ENCODE peak calls at places on chromosomes 4 and X, in ten cellular contexts. D, Z, J, R, H, X, O, Y, W and S are unnamed samples.

GRCh38 chrX:108484251-108484650 is 44.6 kb downstream of the COL4A5 start:
- DNase-seq in Y (no peak), J (no peak), X (no peak), R (no peak), Z (no peak), D (no peak), O (no peak), W (no peak), H (no peak), S (no peak)

GRCh38 chrX:6574762-6575161 is 39.8 kb upstream of the VCX3A start:
- DNase-seq in X (no peak), D (no peak), J (no peak), Y (no peak), Z (no peak), H (peak), O (no peak), W (peak), R (no peak), S (no peak)

GRCh38 chrX:102768984-102769761 is 48.6 kb downstream of the GPRASP3 start:
- DNase-seq in Y (peak), R (peak), J (peak), O (peak), X (peak), D (peak), Z (peak), H (peak), W (peak), S (no peak)

GRCh38 chr4:81471361-81472248 is at the start of gene RASGEF1B:
- DNase-seq in X (peak), O (peak), Z (peak), R (peak), Y (peak), D (peak), H (peak), W (peak), J (peak), S (no peak)

GRCh38 chr4:149238097-149238496 is 577.5 kb downstream of the IQCM start:
- DNase-seq in J (no peak), R (no peak), X (no peak), W (no peak), O (no peak), Y (no peak), D (no peak), H (no peak), Z (no peak), S (no peak)

GRCh38 chr4:105122334-105122733 is 24.3 kb upstream of the TET2 start:
- DNase-seq in Z (no peak), O (no peak), J (no peak), R (no peak), X (peak), Y (no peak), H (peak), W (peak), D (no peak), S (no peak)

GRCh38 chr4:152696764-152697250 is 17.0 kb upstream of the TMEM154 start:
- DNase-seq in Z (peak), J (peak), R (no peak), H (no peak), D (no peak), X (peak), Y (no peak), O (no peak), W (no peak), S (no peak)

GRCh38 chr4:170093978-170094377 is 4.2 kb upstream of the AADAT start:
- DNase-seq in X (no peak), J (no peak), O (no peak), W (no peak), Y (no peak), H (peak), Z (no peak), R (no peak), D (no peak), S (no peak)

GRCh38 chr4:62898115-62898514 is 1511.1 kb downstream of the TECRL start:
- DNase-seq in Y (peak), D (no peak), W (no peak), Z (no peak), J (no peak), X (no peak), R (no peak), H (no peak), O (no peak), S (peak)

GRCh38 chr4:2829321-2829932 is 14.2 kb upstream of the ADD1 start:
- DNase-seq in D (no peak), O (no peak), W (no peak), Y (peak), Z (no peak), J (no peak), R (no peak), X (no peak), H (no peak), S (no peak)

GRCh38 chr4:55546633-55547460 is at the start of gene CLOCK:
- DNase-seq in W (peak), O (peak), R (peak), Z (peak), D (peak), H (peak), Y (peak), X (peak), J (peak), S (peak)

GRCh38 chr4:19711871-19712270 is 539.8 kb upstream of the SLIT2 start:
- DNase-seq in O (no peak), H (no peak), Y (no peak), X (peak), R (no peak), W (no peak), Z (no peak), J (no peak), D (no peak), S (no peak)

GRCh38 chr4:36053931-36054330 is 190.4 kb downstream of the ARAP2 start:
- DNase-seq in Y (no peak), D (no peak), H (no peak), X (peak), Z (no peak), W (no peak), O (no peak), R (no peak), J (no peak), S (no peak)

GRCh38 chr4:2266181-2266580 is 4.3 kb upstream of the MXD4 start:
- DNase-seq in O (peak), R (no peak), H (no peak), W (no peak), J (no peak), Y (no peak), Z (no peak), D (peak), X (peak), S (no peak)

GRCh38 chrX:138886769-138887168 is 175.3 kb upstream of the FGF13 start:
- DNase-seq in X (no peak), J (no peak), D (peak), W (no peak), Z (no peak), O (no peak), H (no peak), R (no peak), Y (no peak), S (no peak)

DNA sequence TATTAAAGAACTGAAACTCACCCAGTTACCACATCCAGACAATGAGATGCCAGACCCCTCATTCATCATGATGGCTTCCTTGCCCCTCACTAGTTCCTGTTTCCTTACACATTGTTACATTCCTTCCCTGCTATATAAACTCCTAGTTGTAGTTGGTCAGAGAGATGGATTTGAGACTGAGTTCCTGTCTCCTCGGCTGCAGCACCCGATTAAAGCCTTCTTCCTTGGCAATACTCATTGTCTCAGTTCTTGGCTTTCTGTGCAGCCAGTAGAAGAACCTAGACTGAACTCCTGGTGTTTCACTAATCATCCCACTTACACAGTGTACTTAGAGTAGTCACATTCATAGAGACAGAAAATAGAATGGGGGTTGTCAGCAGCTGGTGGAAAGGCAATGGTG is 324.7 kb downstream of the TRIML1 start:
- DNase-seq in Z (no peak), R (no peak), J (no peak), O (no peak), W (no peak), Y (no peak), H (no peak), X (no peak), D (no peak), S (no peak)
- H3K4me3 ChIP-seq in Z (no peak), R (no peak), J (no peak), O (no peak), W (no peak), Y (no peak), H (no peak), X (no peak), D (no peak), S (no peak)

GRCh38 chrX:101220881-101221280 is 1.3 kb downstream of the DRP2 start:
- DNase-seq in Z (no peak), R (no peak), D (no peak), J (no peak), H (no peak), Y (no peak), W (no peak), O (no peak), X (no peak), S (no peak)
- H3K4me3 ChIP-seq in Z (no peak), R (no peak), D (no peak), J (no peak), H (no peak), Y (no peak), W (no peak), O (no peak), X (no peak), S (no peak)

GRCh38 chr4:8202108-8202507 is 3.0 kb downstream of the SH3TC1 start:
- DNase-seq in Z (no peak), D (no peak), R (peak), H (no peak), O (no peak), Y (no peak), X (no peak), W (no peak), J (no peak), S (no peak)
- H3K4me3 ChIP-seq in Z (no peak), D (no peak), R (no peak), H (no peak), O (no peak), Y (no peak), X (no peak), W (no peak), J (no peak), S (no peak)

GRCh38 chrX:133792198-133792953 is 193.0 kb downstream of the GPC3 start:
- DNase-seq in J (peak), X (peak), H (peak), R (peak), D (peak), Y (no peak), Z (peak), O (peak), W (peak), S (no peak)
- H3K4me3 ChIP-seq in J (no peak), X (no peak), H (no peak), R (no peak), D (no peak), Y (no peak), Z (no peak), O (no peak), W (no peak), S (peak)

GRCh38 chrX:136183175-136183574 is 35.8 kb downstream of the FHL1 start:
- DNase-seq in X (no peak), Z (no peak), R (no peak), W (no peak), Y (no peak), J (no peak), H (no peak), O (no peak), D (no peak), S (no peak)

GRCh38 chrX:136182394-136182793 is 35.1 kb downstream of the FHL1 start:
- DNase-seq in O (no peak), X (peak), Z (no peak), D (no peak), W (no peak), R (no peak), H (no peak), Y (no peak), J (no peak), S (no peak)

GRCh38 chrX:136186023-136186413 is 38.7 kb downstream of the FHL1 start:
- DNase-seq in H (no peak), D (no peak), W (no peak), Z (no peak), R (no peak), O (no peak), X (no peak), Y (no peak), J (no peak), S (no peak)

GRCh38 chrX:136183917-136184316 is 36.6 kb downstream of the FHL1 start:
- DNase-seq in W (no peak), J (no peak), Y (no peak), R (no peak), X (peak), Z (no peak), O (no peak), D (no peak), H (no peak), S (no peak)

GRCh38 chrX:136185409-136186022 is 38.2 kb downstream of the FHL1 start:
- DNase-seq in Y (no peak), Z (no peak), R (no peak), O (no peak), J (no peak), W (no peak), H (no peak), D (no peak), X (peak), S (no peak)
- H3K4me3 ChIP-seq in Y (no peak), Z (no peak), R (no peak), O (no peak), J (no peak), W (no peak), H (no peak), D (no peak), X (no peak), S (no peak)

GRCh38 chrX:153925387-153925738 is 701 bp downstream of the ARHGAP4 start:
- DNase-seq in J (no peak), Y (no peak), D (no peak), W (no peak), Z (no peak), R (no peak), O (no peak), X (no peak), H (no peak), S (no peak)

GRCh38 chrX:153927686-153927935 is 1.5 kb upstream of the ARHGAP4 start:
- DNase-seq in H (no peak), R (no peak), Z (no peak), D (no peak), J (no peak), Y (no peak), W (no peak), X (no peak), O (no peak), S (no peak)

GRCh38 chrX:153925739-153926593 is at the start of gene ARHGAP4:
- DNase-seq in J (no peak), O (no peak), R (peak), X (no peak), W (peak), Y (no peak), H (peak), D (no peak), Z (peak), S (no peak)

GRCh38 chrX:153926863-153927685 is 1.0 kb upstream of the ARHGAP4 start:
- DNase-seq in Y (no peak), O (peak), D (no peak), H (peak), Z (peak), R (peak), W (no peak), X (peak), J (peak), S (no peak)

GRCh38 chrX:153926594-153926862 is 464 bp upstream of the ARHGAP4 start:
- DNase-seq in R (no peak), Z (no peak), X (no peak), H (no peak), J (no peak), W (peak), Y (no peak), D (no peak), O (no peak), S (no peak)
- H3K4me3 ChIP-seq in R (peak), Z (peak), X (no peak), H (peak), J (peak), W (peak), Y (no peak), D (no peak), O (no peak), S (peak)

GRCh38 chr4:139553751-139554670 is 2.0 kb downstream of the SETD7 start:
- DNase-seq in J (no peak), O (no peak), Z (no peak), W (no peak), R (no peak), Y (no peak), H (no peak), X (no peak), D (no peak), S (no peak)
- H3K4me3 ChIP-seq in J (peak), O (peak), Z (no peak), W (peak), R (no peak), Y (peak), H (peak), X (no peak), D (no peak), S (peak)

GRCh38 chrX:111507931-111508330 is 3.5 kb upstream of the SERTM2 start:
- DNase-seq in O (no peak), H (no peak), J (no peak), Y (no peak), D (no peak), R (no peak), W (no peak), Z (no peak), X (no peak), S (no peak)
- H3K4me3 ChIP-seq in O (no peak), H (no peak), J (no peak), Y (no peak), D (no peak), R (no peak), W (no peak), Z (no peak), X (no peak), S (no peak)